ENCODE peak calls at places on chromosomes 16 and 17, in five cellular contexts. N, R, P, Q and F are unnamed samples. For H3K4me1, the result is how much of the 10 kb centered on the place peaks cover.

GRCh38 chr16:392450-393027 is 4.5 kb upstream of the NME4 start:
- DNase-seq in N (no peak), R (no peak), P (no peak), Q (no peak), F (no peak)

GRCh38 chr16:51820176-51820575 is 669.1 kb upstream of the SALL1 start:
- DNase-seq in N (no peak), R (no peak), P (no peak), Q (no peak), F (no peak)

GRCh38 chr17:50956750-50957523 is 90.8 kb upstream of the TOB1 start:
- DNase-seq in N (peak), R (peak), P (peak), Q (peak), F (peak)

GRCh38 chr17:79082311-79083190 is 7.9 kb downstream of the ENGASE start:
- DNase-seq in N (peak), R (peak), P (peak), Q (peak), F (no peak)

GRCh38 chr16:75821117-75821516 is 94.8 kb upstream of the CPHXL start:
- DNase-seq in N (no peak), R (no peak), P (no peak), Q (no peak), F (no peak)

GRCh38 chr17:77160032-77160876 is 19.5 kb downstream of the SEC14L1 start:
- DNase-seq in N (no peak), R (no peak), P (no peak), Q (no peak), F (no peak)

GRCh38 chr16:81787659-81788058 is 8.6 kb downstream of the PLCG2 start:
- DNase-seq in N (no peak), R (no peak), P (no peak), Q (no peak), F (no peak)

GRCh38 chr16:23407436-23408125 is 45.4 kb downstream of the COG7 start:
- DNase-seq in N (no peak), R (no peak), P (no peak), Q (no peak), F (no peak)

GRCh38 chr17:28145348-28145747 is 102.9 kb downstream of the NLK start:
- DNase-seq in N (no peak), R (no peak), P (no peak), Q (no peak), F (no peak)

GRCh38 chr16:2815299-2815771 is 1.7 kb upstream of the PRSS21 start:
- DNase-seq in N (peak), R (no peak), P (no peak), Q (peak), F (no peak)

GRCh38 chr17:49364119-49364518 is 2.1 kb upstream of the ZNF652 start:
- DNase-seq in N (no peak), R (no peak), P (no peak), Q (no peak), F (no peak)

GRCh38 chr17:45841883-45842525 is 2.7 kb upstream of the SPPL2C start:
- DNase-seq in N (no peak), R (no peak), P (no peak), Q (no peak), F (no peak)

GRCh38 chr17:78716814-78717393 is 65.2 kb downstream of the CYTH1 start:
- DNase-seq in N (peak), R (peak), P (peak), Q (peak), F (no peak)

GRCh38 chr17:75877752-75878173 is 618 bp downstream of the TRIM47 start:
- DNase-seq in N (peak), R (peak), P (peak), Q (peak), F (peak)

GRCh38 chr17:43588664-43589435 is 42.7 kb upstream of the ETV4 start:
- DNase-seq in N (no peak), R (no peak), P (no peak), Q (no peak), F (no peak)

GRCh38 chr16:27759301-27759871 is 209.4 kb downstream of the KATNIP start:
- DNase-seq in N (no peak), R (no peak), P (no peak), Q (no peak), F (no peak)

GRCh38 chr17:78472035-78472905 is 93.8 kb downstream of the PGS1 start:
- DNase-seq in N (no peak), R (no peak), P (no peak), Q (no peak), F (no peak)

GRCh38 chr17:8162997-8163977 is 539 bp upstream of the VAMP2 start:
- DNase-seq in N (peak), R (peak), P (no peak), Q (peak), F (no peak)

GRCh38 chr17:82114447-82114846 is 16.4 kb upstream of the FASN start:
- DNase-seq in N (no peak), R (no peak), P (no peak), Q (no peak), F (no peak)

GRCh38 chr17:82117139-82118090 is 19.4 kb upstream of the FASN start:
- DNase-seq in N (no peak), R (no peak), P (no peak), Q (no peak), F (no peak)

GRCh38 chr17:82118178-82118814 is 20.3 kb upstream of the FASN start:
- DNase-seq in N (no peak), R (no peak), P (no peak), Q (no peak), F (no peak)

GRCh38 chr17:82114872-82115271 is 16.8 kb upstream of the FASN start:
- DNase-seq in N (no peak), R (no peak), P (no peak), Q (no peak), F (no peak)

GRCh38 chr17:82116246-82116645 is 18.2 kb upstream of the FASN start:
- DNase-seq in N (no peak), R (no peak), P (no peak), Q (no peak), F (no peak)
- H3K4me1 ChIP-seq in N (under half), R (under half), P (under half), Q (under half), F (under half)

GRCh38 chr16:88798073-88798472 is 5.5 kb upstream of the CDT1 start:
- DNase-seq in N (no peak), R (no peak), P (no peak), Q (no peak), F (no peak)

GRCh38 chr16:88798772-88799455 is 4.7 kb upstream of the CDT1 start:
- DNase-seq in N (no peak), R (no peak), P (no peak), Q (no peak), F (no peak)

GRCh38 chr16:88799569-88800276 is 3.9 kb upstream of the CDT1 start:
- DNase-seq in N (no peak), R (no peak), P (no peak), Q (no peak), F (no peak)

GRCh38 chr16:88803264-88803987 is at the start of gene CDT1:
- DNase-seq in N (peak), R (peak), P (peak), Q (peak), F (peak)

DNA sequence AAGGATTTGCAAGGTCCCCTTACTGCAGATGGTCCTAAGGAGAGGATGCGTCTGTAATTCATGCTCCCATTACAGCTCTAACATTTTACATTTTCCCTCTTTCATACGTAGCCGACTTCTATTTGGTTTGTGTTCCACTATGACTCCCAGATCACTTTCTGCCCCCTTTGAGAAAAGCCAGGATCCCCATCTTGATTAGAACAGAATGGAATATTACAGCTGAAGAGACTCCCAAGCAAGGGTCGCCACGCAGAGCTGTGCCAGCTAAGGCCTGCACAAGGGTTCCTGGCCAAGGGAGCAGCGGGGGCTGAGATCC is 3.4 kb upstream of the CDT1 start:
- DNase-seq in N (no peak), R (no peak), P (no peak), Q (no peak), F (no peak)
- H3K4me3 ChIP-seq in N (no peak), R (no peak), P (no peak), Q (no peak), F (no peak)

DNA sequence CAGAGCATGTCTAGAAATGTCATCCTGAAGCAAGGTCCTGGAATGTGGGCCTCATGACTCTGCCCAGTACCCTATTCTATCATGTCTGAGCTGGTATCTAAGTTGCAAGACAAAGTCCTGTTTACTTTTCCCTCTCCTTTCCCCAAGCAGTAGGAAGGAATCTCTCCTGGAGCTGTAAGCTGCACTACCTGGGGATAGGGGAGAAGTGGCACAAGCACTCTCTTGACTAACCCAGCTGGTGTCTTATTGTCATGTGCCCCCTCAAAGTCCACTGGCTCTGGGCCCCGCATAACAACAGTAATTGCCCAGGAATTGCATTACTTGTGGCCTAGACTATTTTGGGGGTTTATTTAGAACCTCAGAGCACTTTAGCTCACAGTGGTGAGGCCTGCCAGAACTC is 1366.3 kb upstream of the GOT2 start:
- DNase-seq in N (no peak), R (no peak), P (no peak), Q (no peak), F (no peak)
- H3K4me1 ChIP-seq in N (under half), R (under half), P (under half), Q (under half), F (under half)

GRCh38 chr17:82385559-82386255 is 14.1 kb downstream of the UTS2R start:
- DNase-seq in N (no peak), R (peak), P (no peak), Q (no peak), F (no peak)

GRCh38 chr17:82384051-82384729 is 12.6 kb downstream of the UTS2R start:
- DNase-seq in N (no peak), R (no peak), P (no peak), Q (no peak), F (no peak)

GRCh38 chr17:82383411-82383810 is 11.8 kb downstream of the UTS2R start:
- DNase-seq in N (no peak), R (no peak), P (no peak), Q (no peak), F (no peak)

GRCh38 chr17:82386256-82386831 is 14.8 kb downstream of the UTS2R start:
- DNase-seq in N (no peak), R (peak), P (no peak), Q (no peak), F (no peak)

GRCh38 chr17:82384730-82385429 is 13.3 kb downstream of the UTS2R start:
- DNase-seq in N (peak), R (peak), P (peak), Q (peak), F (no peak)
- H3K4me3 ChIP-seq in N (no peak), R (no peak), P (no peak), Q (no peak), F (no peak)

GRCh38 chr17:82871056-82871775 is 31.4 kb upstream of the ZNF750 start:
- DNase-seq in N (no peak), R (no peak), P (peak), Q (no peak), F (no peak)
- H3K4me1 ChIP-seq in N (under half), R (half or more), P (half or more), Q (under half), F (under half)